ENCODE peak calls at places on chromosomes 3 and 15, in seven cellular contexts. E is cardiac fibroblast, H is left ventricle myocardium inferior, N is testis, D is DND-41, R is fibroblast of the aortic adventitia, X is SK-N-SH. Z is an unnamed sample.

GRCh38 chr15:68401496-68402431 is 30.2 kb downstream of the ITGA11 start:
- DNase-seq in R (no peak), E (no peak), H (no peak), D (no peak), X (no peak), N (peak; percentile 2), Z (no peak)

GRCh38 chr3:162719684-162720341 is 1223.2 kb downstream of the OTOL1 start:
- DNase-seq in H (no peak), N (no peak), D (no peak), E (peak; percentile 97), R (peak; percentile 93), X (no peak), Z (no peak)

GRCh38 chr15:57114070-57114469 is 195.6 kb downstream of the TCF12 start:
- DNase-seq in E (peak; percentile 25), D (no peak), H (no peak), R (no peak), X (no peak), N (no peak), Z (no peak)

GRCh38 chr15:63071288-63071909 is 28.9 kb downstream of the TPM1 start:
- DNase-seq in X (no peak), N (no peak), E (peak; percentile 17), D (no peak), H (no peak), R (no peak), Z (no peak)

GRCh38 chr15:66294157-66294931 is 976 bp downstream of the DIS3L start:
- DNase-seq in E (peak; percentile 79), X (no peak), R (peak; percentile 78), D (no peak), H (no peak), N (peak; percentile 35), Z (peak; percentile 63)

GRCh38 chr15:85897818-85898717 is 103.3 kb upstream of the KLHL25 start:
- DNase-seq in D (no peak), N (no peak), R (no peak), E (no peak), H (no peak), X (no peak), Z (no peak)

GRCh38 chr15:90451215-90451850 is 63.3 kb downstream of the IQGAP1 start:
- DNase-seq in E (peak; percentile 47), H (no peak), D (no peak), N (no peak), X (no peak), R (no peak), Z (no peak)

GRCh38 chr15:60572462-60573214 is 93.7 kb upstream of the ICE2 start:
- DNase-seq in D (no peak), H (no peak), N (no peak), R (no peak), X (no peak), E (no peak), Z (no peak)

GRCh38 chr3:59510576-59510975 is 460.8 kb upstream of the CFAP20DC start:
- DNase-seq in X (no peak), N (no peak), H (no peak), E (no peak), D (no peak), R (peak; percentile 12), Z (no peak)

GRCh38 chr3:129424185-129424841 is 4.1 kb downstream of the EFCAB12 start:
- DNase-seq in D (no peak), N (no peak), E (peak; percentile 54), H (no peak), X (no peak), R (no peak), Z (no peak)

GRCh38 chr3:136109499-136109898 is 86.6 kb downstream of the MSL2 start:
- DNase-seq in X (no peak), R (no peak), D (no peak), E (no peak), H (no peak), N (no peak), Z (no peak)

GRCh38 chr3:3927965-3928364 is 128.7 kb downstream of the LRRN1 start:
- DNase-seq in D (no peak), N (no peak), R (no peak), X (no peak), E (no peak), H (no peak), Z (no peak)

GRCh38 chr3:193905541-193905940 is 230.4 kb upstream of the HES1 start:
- DNase-seq in D (no peak), E (no peak), R (no peak), X (no peak), N (no peak), H (no peak), Z (no peak)

GRCh38 chr3:13163848-13164382 is 90.7 kb upstream of the IQSEC1 start:
- DNase-seq in X (no peak), N (no peak), R (no peak), D (no peak), H (no peak), E (no peak), Z (no peak)

GRCh38 chr3:160564949-160565441 is 376 bp downstream of the KPNA4 start:
- DNase-seq in H (peak; percentile 72), X (peak; percentile 81), D (peak; percentile 67), E (peak; percentile 64), N (peak; percentile 64), R (peak; percentile 47), Z (peak; percentile 66)

GRCh38 chr3:71652786-71653419 is 69.4 kb upstream of the FOXP1 start:
- DNase-seq in D (peak; percentile 11), E (peak; percentile 76), N (peak; percentile 58), H (no peak), R (peak; percentile 79), X (peak; percentile 70), Z (peak; percentile 38)

GRCh38 chr3:116020495-116020894 is 397.2 kb downstream of the GAP43 start:
- DNase-seq in H (no peak), E (no peak), X (no peak), N (no peak), R (no peak), D (no peak), Z (no peak)

GRCh38 chr15:71275098-71275497 is 159.8 kb downstream of the THSD4 start:
- DNase-seq in E (peak; percentile 73), X (no peak), D (no peak), H (no peak), N (no peak), R (peak; percentile 78), Z (no peak)

GRCh38 chr15:68789041-68789920 is 31.4 kb downstream of the ANP32A start:
- DNase-seq in D (no peak), X (no peak), E (no peak), H (no peak), N (no peak), R (no peak), Z (no peak)

GRCh38 chr3:134463676-134464611 is 21.8 kb downstream of the ANAPC13 start:
- DNase-seq in D (no peak), N (peak; percentile 74), E (peak; percentile 95), X (peak; percentile 23), H (peak; percentile 79), R (peak; percentile 100), Z (no peak)

GRCh38 chr15:41022487-41023090 is 69.3 kb downstream of the CHAC1 start:
- DNase-seq in N (peak; percentile 34), H (no peak), R (peak; percentile 76), X (peak; percentile 61), E (peak; percentile 72), D (peak; percentile 49), Z (peak; percentile 49)

GRCh38 chr3:180875071-180875698 is 37.3 kb upstream of the FXR1 start:
- DNase-seq in R (peak; percentile 34), N (no peak), D (no peak), X (no peak), E (no peak), H (no peak), Z (no peak)

GRCh38 chr3:149247929-149248691 is 26.5 kb upstream of the CP start:
- DNase-seq in H (no peak), R (no peak), D (no peak), N (no peak), E (peak; percentile 39), X (no peak), Z (peak; percentile 81)

GRCh38 chr3:7964899-7965298 is 536.7 kb upstream of the LMCD1 start:
- DNase-seq in N (no peak), D (no peak), H (no peak), R (no peak), X (no peak), E (no peak), Z (no peak)
- TF ChIP-seq CTCF in N (no peak), D (peak; percentile 20), H (no peak), R (no peak), X (no peak), E (no peak), Z (no peak)

GRCh38 chr3:185939721-185940120 is 1.9 kb upstream of the TRA2B start:
- DNase-seq in N (no peak), D (no peak), E (no peak), R (no peak), X (no peak), H (no peak), Z (no peak)

GRCh38 chr3:185936814-185937688 is 763 bp downstream of the TRA2B start:
- DNase-seq in R (peak; percentile 88), X (peak; percentile 83), H (peak; percentile 90), E (peak; percentile 89), D (peak; percentile 90), N (peak; percentile 90), Z (peak; percentile 93)

GRCh38 chr3:185934726-185935464 is 2.9 kb downstream of the TRA2B start:
- DNase-seq in E (peak; percentile 21), X (no peak), N (no peak), D (no peak), H (no peak), R (no peak), Z (no peak)

GRCh38 chr3:185935465-185936263 is 2.1 kb downstream of the TRA2B start:
- DNase-seq in D (no peak), R (no peak), N (no peak), X (no peak), E (peak; percentile 20), H (no peak), Z (no peak)

GRCh38 chr3:185937689-185938374 is at the start of gene TRA2B:
- DNase-seq in X (peak; percentile 97), E (peak; percentile 98), D (peak; percentile 99), H (peak; percentile 99), R (peak; percentile 97), N (peak; percentile 99), Z (peak; percentile 99)
- TF ChIP-seq CTCF in X (peak; percentile 37), E (peak; percentile 16), D (peak; percentile 61), H (peak; percentile 41), R (peak; percentile 42), N (peak; percentile 6), Z (peak; percentile 27)

GRCh38 chr15:39887832-39888231 is 32.2 kb downstream of the GPR176 start:
- DNase-seq in E (peak; percentile 72), N (peak; percentile 70), R (peak; percentile 58), D (peak; percentile 7), X (no peak), H (no peak), Z (peak; percentile 13)
- TF ChIP-seq CTCF in E (peak; percentile 39), N (peak; percentile 13), R (peak; percentile 46), D (peak; percentile 56), X (peak; percentile 59), H (peak; percentile 48), Z (no peak)

GRCh38 chr3:27939510-27939909 is 217.4 kb upstream of the EOMES start:
- DNase-seq in R (no peak), H (no peak), N (no peak), E (peak; percentile 4), D (no peak), X (no peak), Z (no peak)

GRCh38 chr3:27945229-27945628 is 223.1 kb upstream of the EOMES start:
- DNase-seq in D (no peak), R (no peak), E (no peak), X (no peak), N (no peak), H (no peak), Z (no peak)

GRCh38 chr3:27939940-27940339 is 217.8 kb upstream of the EOMES start:
- DNase-seq in E (peak; percentile 63), X (no peak), D (no peak), N (no peak), H (no peak), R (peak; percentile 20), Z (no peak)

GRCh38 chr3:27943106-27943505 is 221.0 kb upstream of the EOMES start:
- DNase-seq in R (peak; percentile 37), N (peak; percentile 43), X (no peak), H (no peak), D (peak; percentile 11), E (peak; percentile 45), Z (peak; percentile 37)
- TF ChIP-seq CTCF in R (peak; percentile 61), N (no peak), X (peak; percentile 32), H (peak; percentile 42), D (peak; percentile 51), E (peak; percentile 59), Z (no peak)